ENCODE peak calls at places on chromosomes 16 and 17, in nine cellular contexts. One of them, this sample, is unnamed.

GRCh38 chr16:89122322-89122831 is 28.7 kb downstream of the ACSF3 start:
- DNase-seq in stomach: peak; percentile 73
- DNase-seq in esophagus muscularis mucosa: no peak
- DNase-seq in heart left ventricle: peak; percentile 42
- DNase-seq in tibial artery: no peak
- DNase-seq in transverse colon: peak; percentile 86
- DNase-seq in IMR-90: no peak
- DNase-seq in body of pancreas: no peak
- DNase-seq in left lung: peak; percentile 75
- DNase-seq in this sample: no peak

GRCh38 chr17:57945999-57946797 is 9.0 kb downstream of the CUEDC1 start:
- DNase-seq in stomach: no peak
- DNase-seq in esophagus muscularis mucosa: no peak
- DNase-seq in heart left ventricle: no peak
- DNase-seq in tibial artery: no peak
- DNase-seq in transverse colon: no peak
- DNase-seq in IMR-90: peak; percentile 58
- DNase-seq in body of pancreas: no peak
- DNase-seq in left lung: no peak
- DNase-seq in this sample: no peak

GRCh38 chr17:18185832-18186231 is 2.2 kb downstream of the ALKBH5 start:
- DNase-seq in stomach: no peak
- DNase-seq in esophagus muscularis mucosa: no peak
- DNase-seq in heart left ventricle: no peak
- DNase-seq in tibial artery: no peak
- DNase-seq in transverse colon: no peak
- DNase-seq in IMR-90: peak; percentile 43
- DNase-seq in body of pancreas: peak; percentile 26
- DNase-seq in left lung: no peak
- DNase-seq in this sample: no peak

GRCh38 chr17:48215583-48216139 is 108.1 kb downstream of the SNX11 start:
- DNase-seq in stomach: no peak
- DNase-seq in esophagus muscularis mucosa: no peak
- DNase-seq in heart left ventricle: no peak
- DNase-seq in tibial artery: no peak
- DNase-seq in transverse colon: peak; percentile 11
- DNase-seq in IMR-90: peak; percentile 28
- DNase-seq in body of pancreas: no peak
- DNase-seq in left lung: no peak
- DNase-seq in this sample: peak; percentile 18

GRCh38 chr17:64152428-64153125 is 22.6 kb upstream of the ERN1 start:
- DNase-seq in stomach: no peak
- DNase-seq in esophagus muscularis mucosa: no peak
- DNase-seq in heart left ventricle: no peak
- DNase-seq in tibial artery: no peak
- DNase-seq in transverse colon: no peak
- DNase-seq in IMR-90: no peak
- DNase-seq in body of pancreas: no peak
- DNase-seq in left lung: no peak
- DNase-seq in this sample: no peak

GRCh38 chr17:46823657-46824056 is 5.2 kb upstream of the WNT3 start:
- DNase-seq in stomach: no peak
- DNase-seq in esophagus muscularis mucosa: no peak
- DNase-seq in heart left ventricle: no peak
- DNase-seq in tibial artery: no peak
- DNase-seq in transverse colon: no peak
- DNase-seq in IMR-90: no peak
- DNase-seq in body of pancreas: no peak
- DNase-seq in left lung: no peak
- DNase-seq in this sample: no peak

GRCh38 chr17:68603663-68604062 is 2.5 kb upstream of the FAM20A start:
- DNase-seq in stomach: no peak
- DNase-seq in esophagus muscularis mucosa: peak; percentile 62
- DNase-seq in heart left ventricle: no peak
- DNase-seq in tibial artery: no peak
- DNase-seq in transverse colon: no peak
- DNase-seq in IMR-90: no peak
- DNase-seq in body of pancreas: no peak
- DNase-seq in left lung: no peak
- DNase-seq in this sample: no peak

GRCh38 chr17:64073771-64074703 is 53.6 kb upstream of the ICAM2 start:
- DNase-seq in stomach: no peak
- DNase-seq in esophagus muscularis mucosa: no peak
- DNase-seq in heart left ventricle: no peak
- DNase-seq in tibial artery: no peak
- DNase-seq in transverse colon: no peak
- DNase-seq in IMR-90: no peak
- DNase-seq in body of pancreas: no peak
- DNase-seq in left lung: no peak
- DNase-seq in this sample: no peak

GRCh38 chr17:44210342-44211192 is 8.9 kb downstream of the UBTF start:
- DNase-seq in stomach: peak; percentile 92
- DNase-seq in esophagus muscularis mucosa: no peak
- DNase-seq in heart left ventricle: peak; percentile 95
- DNase-seq in tibial artery: peak; percentile 91
- DNase-seq in transverse colon: peak; percentile 92
- DNase-seq in IMR-90: peak; percentile 85
- DNase-seq in body of pancreas: peak; percentile 92
- DNase-seq in left lung: peak; percentile 89
- DNase-seq in this sample: peak; percentile 53

GRCh38 chr16:8948831-8949230 is 14.9 kb downstream of the USP7 start:
- DNase-seq in stomach: no peak
- DNase-seq in esophagus muscularis mucosa: no peak
- DNase-seq in heart left ventricle: no peak
- DNase-seq in tibial artery: no peak
- DNase-seq in transverse colon: no peak
- DNase-seq in IMR-90: no peak
- DNase-seq in body of pancreas: no peak
- DNase-seq in left lung: no peak
- DNase-seq in this sample: no peak

GRCh38 chr17:61409301-61410099 is 9.9 kb downstream of the TBX2 start:
- DNase-seq in stomach: peak; percentile 69
- DNase-seq in esophagus muscularis mucosa: no peak
- DNase-seq in heart left ventricle: no peak
- DNase-seq in tibial artery: peak; percentile 80
- DNase-seq in transverse colon: peak; percentile 54
- DNase-seq in IMR-90: peak; percentile 78
- DNase-seq in body of pancreas: peak; percentile 71
- DNase-seq in left lung: peak; percentile 64
- DNase-seq in this sample: no peak

GRCh38 chr17:49130891-49131290 is 1.7 kb upstream of the B4GALNT2 start:
- DNase-seq in stomach: no peak
- DNase-seq in esophagus muscularis mucosa: no peak
- DNase-seq in heart left ventricle: no peak
- DNase-seq in tibial artery: no peak
- DNase-seq in transverse colon: no peak
- DNase-seq in IMR-90: peak; percentile 33
- DNase-seq in body of pancreas: no peak
- DNase-seq in left lung: no peak
- DNase-seq in this sample: no peak

GRCh38 chr17:50132104-50132794 is 2.3 kb upstream of the SAMD14 start:
- DNase-seq in stomach: no peak
- DNase-seq in esophagus muscularis mucosa: no peak
- DNase-seq in heart left ventricle: no peak
- DNase-seq in tibial artery: no peak
- DNase-seq in transverse colon: no peak
- DNase-seq in IMR-90: no peak
- DNase-seq in body of pancreas: no peak
- DNase-seq in left lung: no peak
- DNase-seq in this sample: no peak

GRCh38 chr17:50689956-50690886 is 17.5 kb downstream of the ANKRD40 start:
- DNase-seq in stomach: no peak
- DNase-seq in esophagus muscularis mucosa: no peak
- DNase-seq in heart left ventricle: no peak
- DNase-seq in tibial artery: peak; percentile 52
- DNase-seq in transverse colon: no peak
- DNase-seq in IMR-90: no peak
- DNase-seq in body of pancreas: peak; percentile 22
- DNase-seq in left lung: no peak
- DNase-seq in this sample: no peak

GRCh38 chr16:15899538-15900100 is 11.2 kb upstream of the CEP20 start:
- DNase-seq in stomach: peak; percentile 69
- DNase-seq in esophagus muscularis mucosa: no peak
- DNase-seq in heart left ventricle: no peak
- DNase-seq in tibial artery: no peak
- DNase-seq in transverse colon: peak; percentile 61
- DNase-seq in IMR-90: peak; percentile 89
- DNase-seq in body of pancreas: peak; percentile 63
- DNase-seq in left lung: peak; percentile 64
- DNase-seq in this sample: peak; percentile 96

GRCh38 chr16:75238853-75239371 is 12.5 kb downstream of the BCAR1 start:
- DNase-seq in stomach: no peak
- DNase-seq in esophagus muscularis mucosa: no peak
- DNase-seq in heart left ventricle: no peak
- DNase-seq in tibial artery: peak; percentile 92
- DNase-seq in transverse colon: no peak
- DNase-seq in IMR-90: no peak
- DNase-seq in body of pancreas: peak; percentile 54
- DNase-seq in left lung: no peak
- DNase-seq in this sample: no peak

GRCh38 chr17:78572277-78573205 is 4.7 kb downstream of the DNAH17 start:
- DNase-seq in stomach: no peak
- DNase-seq in esophagus muscularis mucosa: no peak
- DNase-seq in heart left ventricle: peak; percentile 27
- DNase-seq in tibial artery: no peak
- DNase-seq in transverse colon: no peak
- DNase-seq in IMR-90: no peak
- DNase-seq in body of pancreas: no peak
- DNase-seq in left lung: no peak
- DNase-seq in this sample: no peak

GRCh38 chr16:48903054-48903453 is 293.1 kb upstream of the N4BP1 start:
- DNase-seq in stomach: no peak
- DNase-seq in esophagus muscularis mucosa: no peak
- DNase-seq in heart left ventricle: no peak
- DNase-seq in tibial artery: no peak
- DNase-seq in transverse colon: no peak
- DNase-seq in IMR-90: no peak
- DNase-seq in body of pancreas: no peak
- DNase-seq in left lung: no peak
- DNase-seq in this sample: no peak

GRCh38 chr17:6474906-6475305 is 30.7 kb downstream of the PIMREG start:
- DNase-seq in stomach: no peak
- DNase-seq in esophagus muscularis mucosa: no peak
- DNase-seq in heart left ventricle: no peak
- DNase-seq in tibial artery: no peak
- DNase-seq in transverse colon: no peak
- DNase-seq in IMR-90: no peak
- DNase-seq in body of pancreas: no peak
- DNase-seq in left lung: no peak
- DNase-seq in this sample: no peak

GRCh38 chr17:2695961-2696760 is 15.4 kb downstream of the CLUH start:
- DNase-seq in stomach: peak; percentile 16
- DNase-seq in esophagus muscularis mucosa: no peak
- DNase-seq in heart left ventricle: peak; percentile 62
- DNase-seq in tibial artery: peak; percentile 59
- DNase-seq in transverse colon: peak; percentile 3
- DNase-seq in IMR-90: no peak
- DNase-seq in body of pancreas: no peak
- DNase-seq in left lung: peak; percentile 27
- DNase-seq in this sample: no peak

GRCh38 chr17:78864117-78864516 is 23.5 kb upstream of the USP36 start:
- DNase-seq in stomach: no peak
- DNase-seq in esophagus muscularis mucosa: no peak
- DNase-seq in heart left ventricle: no peak
- DNase-seq in tibial artery: no peak
- DNase-seq in transverse colon: no peak
- DNase-seq in IMR-90: no peak
- DNase-seq in body of pancreas: no peak
- DNase-seq in left lung: no peak
- DNase-seq in this sample: no peak

GRCh38 chr17:75082683-75083082 is 5.1 kb upstream of the SLC16A5 start:
- DNase-seq in stomach: no peak
- DNase-seq in esophagus muscularis mucosa: no peak
- DNase-seq in heart left ventricle: no peak
- DNase-seq in tibial artery: no peak
- DNase-seq in transverse colon: no peak
- DNase-seq in IMR-90: no peak
- DNase-seq in body of pancreas: no peak
- DNase-seq in left lung: no peak
- DNase-seq in this sample: no peak

GRCh38 chr16:56970934-56971767 is 9.4 kb downstream of the CETP start:
- DNase-seq in stomach: no peak
- DNase-seq in esophagus muscularis mucosa: no peak
- DNase-seq in heart left ventricle: no peak
- DNase-seq in tibial artery: no peak
- DNase-seq in transverse colon: no peak
- DNase-seq in IMR-90: peak; percentile 19
- DNase-seq in body of pancreas: peak; percentile 10
- DNase-seq in left lung: no peak
- DNase-seq in this sample: no peak
- H3K4me3 ChIP-seq in stomach: no peak overlapping the region
- H3K4me3 ChIP-seq in esophagus muscularis mucosa: no peak overlapping the region
- H3K4me3 ChIP-seq in heart left ventricle: no peak overlapping the region
- H3K4me3 ChIP-seq in tibial artery: no peak overlapping the region
- H3K4me3 ChIP-seq in transverse colon: no peak overlapping the region
- H3K4me3 ChIP-seq in IMR-90: no peak overlapping the region
- H3K4me3 ChIP-seq in body of pancreas: no peak overlapping the region
- H3K4me3 ChIP-seq in left lung: no peak overlapping the region
- H3K4me3 ChIP-seq in this sample: no peak overlapping the region

GRCh38 chr16:1280783-1281182 is 24.9 kb downstream of the TPSD1 start:
- DNase-seq in stomach: no peak
- DNase-seq in esophagus muscularis mucosa: no peak
- DNase-seq in heart left ventricle: no peak
- DNase-seq in tibial artery: no peak
- DNase-seq in transverse colon: no peak
- DNase-seq in IMR-90: no peak
- DNase-seq in body of pancreas: no peak
- DNase-seq in left lung: no peak
- DNase-seq in this sample: no peak
- TF ChIP-seq CTCF in stomach: no peak
- TF ChIP-seq CTCF in esophagus muscularis mucosa: no peak
- TF ChIP-seq CTCF in heart left ventricle: no peak
- TF ChIP-seq CTCF in tibial artery: no peak
- TF ChIP-seq CTCF in transverse colon: no peak
- TF ChIP-seq CTCF in IMR-90: no peak
- TF ChIP-seq CTCF in body of pancreas: no peak
- TF ChIP-seq CTCF in left lung: no peak
- TF ChIP-seq CTCF in this sample: no peak

GRCh38 chr16:2170587-2171435 is 15.2 kb downstream of the TRAF7 start:
- DNase-seq in stomach: no peak
- DNase-seq in esophagus muscularis mucosa: no peak
- DNase-seq in heart left ventricle: no peak
- DNase-seq in tibial artery: no peak
- DNase-seq in transverse colon: no peak
- DNase-seq in IMR-90: no peak
- DNase-seq in body of pancreas: no peak
- DNase-seq in left lung: no peak
- DNase-seq in this sample: no peak
- H3K4me3 ChIP-seq in stomach: peak overlapping the region; percentile 26
- H3K4me3 ChIP-seq in esophagus muscularis mucosa: peak overlapping the region; percentile 41
- H3K4me3 ChIP-seq in heart left ventricle: no peak overlapping the region
- H3K4me3 ChIP-seq in tibial artery: peak overlapping the region; percentile 28
- H3K4me3 ChIP-seq in transverse colon: no peak overlapping the region
- H3K4me3 ChIP-seq in IMR-90: no peak overlapping the region
- H3K4me3 ChIP-seq in body of pancreas: no peak overlapping the region
- H3K4me3 ChIP-seq in left lung: peak overlapping the region; percentile 41
- H3K4me3 ChIP-seq in this sample: no peak overlapping the region

DNA sequence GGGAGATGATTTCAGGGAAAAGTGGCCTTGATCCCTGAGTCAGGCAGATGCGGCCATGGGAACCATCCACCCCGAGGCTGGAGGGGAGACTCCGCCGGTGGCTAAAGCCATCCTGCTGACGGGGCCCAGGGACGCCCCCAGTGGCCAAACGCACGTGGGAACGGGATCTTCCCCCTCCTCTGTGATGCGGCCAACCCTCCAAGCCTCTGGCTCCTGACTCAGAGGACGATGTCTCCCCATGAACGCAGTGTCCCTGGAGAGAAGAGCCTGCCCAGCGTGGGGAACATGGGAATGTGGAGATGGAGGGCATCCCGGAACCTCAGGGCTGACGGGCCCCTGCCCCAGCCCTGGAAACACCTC is 25.0 kb downstream of the SLC7A5 start:
- DNase-seq in stomach: no peak
- DNase-seq in esophagus muscularis mucosa: no peak
- DNase-seq in heart left ventricle: peak; percentile 79
- DNase-seq in tibial artery: no peak
- DNase-seq in transverse colon: no peak
- DNase-seq in IMR-90: peak; percentile 35
- DNase-seq in body of pancreas: no peak
- DNase-seq in left lung: no peak
- DNase-seq in this sample: no peak
- TF ChIP-seq CTCF in stomach: no peak
- TF ChIP-seq CTCF in esophagus muscularis mucosa: no peak
- TF ChIP-seq CTCF in heart left ventricle: no peak
- TF ChIP-seq CTCF in tibial artery: no peak
- TF ChIP-seq CTCF in transverse colon: no peak
- TF ChIP-seq CTCF in IMR-90: peak; percentile 13
- TF ChIP-seq CTCF in body of pancreas: no peak
- TF ChIP-seq CTCF in left lung: no peak
- TF ChIP-seq CTCF in this sample: peak; percentile 34